ENCODE peak calls at places on chromosomes 5 and 9, in seven cellular contexts. B is suprapubic skin, C is A549, M is adrenal gland, H is ovary, A is body of pancreas, R is heart left ventricle. E is an unnamed sample.

GRCh38 chr9:111038336-111039202 is at the start of gene LPAR1:
- DNase-seq in C (no peak), B (peak), M (peak), R (peak), A (peak), H (peak), E (no peak)

GRCh38 chr9:126952180-126952960 is 37.8 kb downstream of the RALGPS1 start:
- DNase-seq in H (no peak), A (no peak), C (no peak), B (no peak), M (no peak), R (no peak), E (no peak)

GRCh38 chr9:28583832-28584231 is 1010.6 kb upstream of the C9orf72 start:
- DNase-seq in H (no peak), C (no peak), M (no peak), A (no peak), B (no peak), R (no peak), E (no peak)

GRCh38 chr9:76615149-76615548 is 149.1 kb upstream of the PCA3 start:
- DNase-seq in R (no peak), C (no peak), B (no peak), H (no peak), A (peak), M (no peak), E (no peak)

GRCh38 chr5:142170254-142170953 is 61.8 kb downstream of the NDFIP1 start:
- DNase-seq in A (no peak), M (no peak), R (no peak), B (no peak), C (no peak), H (no peak), E (no peak)

GRCh38 chr5:157657516-157657915 is 5.3 kb upstream of the SOX30 start:
- DNase-seq in A (no peak), M (no peak), H (no peak), C (no peak), R (no peak), B (no peak), E (no peak)

GRCh38 chr9:104993291-104993963 is 65.5 kb upstream of the ABCA1 start:
- DNase-seq in A (peak), B (peak), H (no peak), R (peak), C (no peak), M (peak), E (peak)

GRCh38 chr5:73373814-73374510 is 74.6 kb downstream of the FOXD1 start:
- DNase-seq in B (no peak), M (no peak), H (no peak), R (no peak), A (no peak), C (no peak), E (no peak)

GRCh38 chr9:91491624-91492023 is 68.0 kb upstream of the NFIL3 start:
- DNase-seq in R (no peak), M (no peak), C (no peak), B (no peak), A (no peak), H (no peak), E (no peak)

GRCh38 chr9:19372576-19372975 is 7.5 kb downstream of the RPS6 start:
- DNase-seq in R (no peak), B (no peak), H (no peak), A (no peak), C (no peak), M (no peak), E (no peak)
- TF ChIP-seq POLR2A in R (no peak), B (no peak), H (no peak), A (no peak), C (no peak), M (no peak), E (no peak)

GRCh38 chr5:54904425-54904824 is 81.0 kb downstream of the ESM1 start:
- DNase-seq in B (no peak), C (no peak), M (no peak), H (no peak), R (no peak), A (no peak), E (no peak)
- TF ChIP-seq CTCF in B (no peak), C (peak), M (no peak), H (no peak), R (peak), A (no peak), E (no peak)

GRCh38 chr9:93192721-93193372 is 8.9 kb downstream of the WNK2 start:
- DNase-seq in M (no peak), A (no peak), H (no peak), C (no peak), R (no peak), B (no peak), E (no peak)
- H3K27ac ChIP-seq in M (no peak), A (peak), H (no peak), C (no peak), R (no peak), B (no peak), E (no peak)

GRCh38 chr5:14071433-14071832 is 71.7 kb upstream of the TRIO start:
- DNase-seq in R (no peak), H (no peak), B (no peak), M (no peak), A (no peak), C (no peak), E (no peak)
- TF ChIP-seq POLR2A in R (no peak), H (no peak), B (no peak), M (no peak), A (no peak), C (no peak), E (no peak)

GRCh38 chr5:7869474-7870136 is 657 bp downstream of the MTRR start:
- DNase-seq in R (no peak), A (peak), C (no peak), M (no peak), H (no peak), B (no peak), E (no peak)

GRCh38 chr5:7872517-7873149 is 3.7 kb downstream of the MTRR start:
- DNase-seq in B (no peak), R (no peak), C (no peak), A (no peak), H (no peak), M (no peak), E (no peak)

GRCh38 chr5:7873216-7873615 is 4.3 kb downstream of the MTRR start:
- DNase-seq in C (no peak), A (no peak), R (no peak), H (no peak), B (no peak), M (no peak), E (no peak)

GRCh38 chr5:7868773-7869473 is at the start of the genes FASTKD3 and MTRR:
- DNase-seq in C (peak), M (peak), R (peak), H (peak), B (peak), A (peak), E (peak)

DNA sequence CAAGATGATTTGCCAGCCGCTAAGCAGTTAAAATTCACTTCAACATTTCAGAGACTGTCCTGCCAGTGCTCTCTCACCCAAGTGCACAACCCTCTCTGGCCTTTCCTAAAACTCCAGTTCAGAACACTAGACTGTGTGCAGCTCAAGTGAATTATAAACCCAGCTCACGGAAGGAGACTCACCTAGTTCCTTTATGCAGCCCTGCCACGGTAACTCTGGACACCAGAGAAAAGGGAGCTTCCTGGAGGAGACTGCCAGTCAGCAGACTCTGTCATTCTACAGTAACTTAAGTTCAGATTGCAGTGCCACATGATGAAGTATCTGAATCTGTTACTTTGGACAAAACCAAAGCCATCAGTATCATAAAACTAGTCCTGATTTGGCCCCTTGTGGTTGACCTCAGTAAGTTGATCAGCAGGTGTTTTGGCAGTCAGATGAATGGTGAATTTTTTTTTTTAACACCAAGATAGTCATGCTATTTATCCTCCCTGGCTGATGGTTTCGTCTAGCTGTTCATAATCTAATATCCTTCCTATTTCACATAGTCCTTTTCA is 2.7 kb downstream of the MTRR start:
- DNase-seq in M (no peak), A (no peak), R (no peak), H (no peak), C (no peak), B (no peak), E (no peak)
- TF ChIP-seq CTCF in M (no peak), A (no peak), R (no peak), H (no peak), C (no peak), B (no peak), E (no peak)

GRCh38 chr9:36625006-36625600 is 52.4 kb downstream of the MELK start:
- DNase-seq in M (peak), H (peak), B (no peak), A (peak), C (peak), R (peak), E (no peak)

DNA sequence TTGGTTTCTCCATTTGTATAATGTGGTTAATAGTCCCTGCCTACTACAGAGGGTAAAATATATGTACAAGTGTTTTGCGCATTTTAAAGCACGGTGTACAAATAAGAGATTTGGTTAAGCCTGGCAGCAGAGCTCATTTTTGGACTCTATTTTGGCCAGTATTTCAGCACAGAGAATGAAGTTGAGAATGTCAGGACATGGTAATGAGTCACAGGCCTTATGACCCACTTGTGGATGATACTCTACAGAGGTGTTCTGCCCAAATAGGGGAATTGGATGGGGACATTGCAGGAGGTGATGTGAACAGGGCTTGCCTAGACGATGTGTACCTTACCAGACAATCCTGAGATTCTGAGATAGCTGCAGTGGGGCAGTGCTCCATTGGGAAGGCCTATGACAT is 50.6 kb downstream of the MELK start:
- DNase-seq in R (no peak), A (no peak), H (no peak), C (no peak), M (no peak), B (no peak), E (no peak)
- H3K27ac ChIP-seq in R (no peak), A (no peak), H (peak), C (no peak), M (no peak), B (no peak), E (no peak)

GRCh38 chr9:114805670-114806551 is at the start of gene TNFSF15:
- DNase-seq in A (peak), C (no peak), B (no peak), H (peak), R (no peak), M (peak), E (no peak)

GRCh38 chr9:114803886-114804285 is 2.0 kb downstream of the TNFSF15 start:
- DNase-seq in C (no peak), A (no peak), R (no peak), B (no peak), H (no peak), M (no peak), E (no peak)

GRCh38 chr9:114803459-114803858 is 2.4 kb downstream of the TNFSF15 start:
- DNase-seq in B (no peak), M (no peak), A (no peak), H (no peak), C (no peak), R (peak), E (no peak)

GRCh38 chr9:114806571-114806970 is 732 bp upstream of the TNFSF15 start:
- DNase-seq in M (no peak), R (no peak), C (no peak), H (no peak), B (no peak), A (no peak), E (no peak)

DNA sequence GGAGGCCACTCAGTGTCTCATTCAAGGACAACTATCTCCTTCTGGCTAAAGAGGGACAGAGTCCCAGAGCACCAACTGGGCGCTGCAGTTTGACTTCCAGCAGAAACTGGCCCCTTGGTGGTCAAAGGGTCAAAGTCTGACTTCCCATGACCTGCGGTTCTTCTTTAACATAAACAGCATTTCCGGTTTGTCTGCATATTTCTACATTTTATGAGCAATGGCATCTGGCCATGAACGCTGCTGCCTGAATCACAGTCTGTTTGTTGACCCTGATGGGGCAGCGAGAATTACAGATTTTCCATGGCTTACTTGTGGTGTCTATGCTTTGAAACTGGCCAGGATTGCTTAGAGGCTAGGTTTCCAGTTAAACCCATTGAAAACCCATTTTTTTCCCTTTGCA is 1.3 kb downstream of the TNFSF15 start:
- DNase-seq in M (peak), C (no peak), B (no peak), R (no peak), A (peak), H (no peak), E (peak)
- TF ChIP-seq POLR2A in M (no peak), C (no peak), B (no peak), R (no peak), A (no peak), H (no peak), E (no peak)

GRCh38 chr9:75088646-75089368 is 493 bp downstream of the OSTF1 start:
- DNase-seq in H (peak), A (peak), M (peak), C (peak), B (peak), R (peak), E (peak)
- TF ChIP-seq CTCF in H (peak), A (no peak), M (peak), C (no peak), B (peak), R (peak), E (no peak)